ENCODE peak calls at places on chromosomes 4 and X, in seven cellular contexts. K is suprapubic skin, J is activated B cell treated with CpG ODN at 0.5 μM for 24 hours, P is MM.1S, V is lung, W is AG09309, C is A549. L is an unnamed sample.

GRCh38 chr4:143184217-143184502 is 557 bp upstream of the USP38 start:
- DNase-seq in C (no peak), V (no peak), P (no peak), W (no peak), J (no peak), K (no peak), L (no peak)

GRCh38 chrX:106874075-106874474 is 29.1 kb downstream of the RIPPLY1 start:
- DNase-seq in C (peak), J (no peak), W (no peak), P (peak), K (no peak), V (no peak), L (no peak)

GRCh38 chr4:26145212-26145611 is 175.6 kb upstream of the RBPJ start:
- DNase-seq in W (no peak), J (no peak), P (no peak), K (no peak), C (no peak), V (no peak), L (no peak)

GRCh38 chr4:23878912-23879732 is 10.7 kb downstream of the PPARGC1A start:
- DNase-seq in P (no peak), C (no peak), W (no peak), K (no peak), J (no peak), V (no peak), L (no peak)

GRCh38 chr4:7285244-7286122 is 93.1 kb downstream of the SORCS2 start:
- DNase-seq in V (no peak), W (no peak), P (no peak), J (no peak), C (no peak), K (no peak), L (no peak)

GRCh38 chr4:62543002-62543401 is 1342.9 kb downstream of the ADGRL3 start:
- DNase-seq in C (no peak), J (no peak), V (no peak), W (no peak), P (peak), K (no peak), L (no peak)

GRCh38 chrX:74924449-74925209 is 623 bp downstream of the NEXMIF start:
- DNase-seq in V (peak), P (peak), W (no peak), J (peak), C (peak), K (peak), L (peak)

GRCh38 chr4:55258152-55258863 is 87.7 kb upstream of the SRD5A3 start:
- DNase-seq in V (no peak), C (no peak), J (no peak), P (no peak), K (no peak), W (no peak), L (no peak)

GRCh38 chr4:90570615-90571014 is 443.4 kb downstream of the CCSER1 start:
- DNase-seq in K (no peak), V (no peak), P (no peak), J (no peak), C (no peak), W (no peak), L (no peak)
- TF ChIP-seq CTCF in K (no peak), V (no peak), P (no peak), J (no peak), C (no peak), W (no peak), L (no peak)

GRCh38 chr4:157128395-157128794 is 52.4 kb downstream of the GLRB start:
- DNase-seq in W (peak), J (no peak), C (peak), V (no peak), P (peak), K (no peak), L (no peak)
- TF ChIP-seq CTCF in W (peak), J (no peak), C (peak), V (no peak), P (peak), K (peak), L (no peak)

GRCh38 chrX:139862208-139862607 is 70.6 kb downstream of the ATP11C start:
- DNase-seq in V (no peak), J (no peak), P (no peak), C (no peak), K (no peak), W (no peak), L (no peak)
- TF ChIP-seq CTCF in V (no peak), J (no peak), P (no peak), C (no peak), K (no peak), W (no peak), L (no peak)

GRCh38 chr4:134024251-134024650 is 177.3 kb downstream of the PABPC4L start:
- DNase-seq in V (no peak), P (no peak), K (no peak), J (no peak), W (no peak), C (peak), L (peak)
- TF ChIP-seq CTCF in V (no peak), P (peak), K (no peak), J (no peak), W (no peak), C (peak), L (peak)

GRCh38 chr4:112857461-112857860 is 192.0 kb upstream of the ANK2 start:
- DNase-seq in K (no peak), P (no peak), V (no peak), J (no peak), W (peak), C (peak), L (no peak)

GRCh38 chr4:112854420-112854819 is 195.0 kb upstream of the ANK2 start:
- DNase-seq in P (no peak), C (no peak), K (no peak), W (no peak), V (no peak), J (no peak), L (no peak)

GRCh38 chr4:112852586-112852985 is 196.9 kb upstream of the ANK2 start:
- DNase-seq in C (no peak), W (no peak), P (no peak), V (no peak), K (no peak), J (no peak), L (no peak)

GRCh38 chr4:112855058-112855457 is 194.4 kb upstream of the ANK2 start:
- DNase-seq in V (no peak), K (no peak), J (no peak), P (no peak), C (no peak), W (no peak), L (no peak)

GRCh38 chr4:112853662-112854256 is 195.7 kb upstream of the ANK2 start:
- DNase-seq in J (no peak), C (no peak), P (no peak), W (no peak), K (no peak), V (no peak), L (no peak)
- TF ChIP-seq CTCF in J (no peak), C (peak), P (peak), W (peak), K (no peak), V (no peak), L (no peak)